ENCODE peak calls at places on chromosome 20, in six cellular contexts. X is activated effector memory CD4-positive, alpha-beta T cell treated with anti-CD3 and anti-CD28 coated beads, Interleukin-2, amount 50 U/mL, for 16 hours; V is occipital lobe; N is HT1080; L is hepatic stellate cell; Q is NCI-H510A treated with DMSO at 0.1 percent for 48 hours. T is an unnamed sample.

GRCh38 chr20:49541733-49542513 is 26.0 kb downstream of the PTGIS start:
- DNase-seq in Q (peak; percentile 29), X (peak; percentile 86), V (no peak), N (peak; percentile 56), L (peak; percentile 66), T (peak; percentile 53)

GRCh38 chr20:44204156-44204831 is 6.3 kb downstream of the OSER1 start:
- DNase-seq in Q (no peak), N (peak; percentile 93), L (peak; percentile 81), X (no peak), V (no peak), T (no peak)

GRCh38 chr20:63977392-63978276 is 1.8 kb downstream of the SAMD10 start:
- DNase-seq in N (peak; percentile 85), X (peak; percentile 84), L (no peak), Q (no peak), V (no peak), T (peak; percentile 54)

GRCh38 chr20:37202267-37202943 is 23.1 kb upstream of the MROH8 start:
- DNase-seq in N (peak; percentile 92), L (peak; percentile 85), V (no peak), X (no peak), Q (peak; percentile 24), T (no peak)

GRCh38 chr20:36377348-36378326 is 71.5 kb downstream of the DLGAP4 start:
- DNase-seq in X (no peak), L (no peak), Q (no peak), V (no peak), N (no peak), T (no peak)

GRCh38 chr20:5504061-5504739 is 187.4 kb upstream of the PROKR2 start:
- DNase-seq in Q (peak; percentile 34), L (peak; percentile 75), X (no peak), V (peak; percentile 67), N (no peak), T (no peak)

GRCh38 chr20:24948939-24949679 is at the start of gene CST7:
- DNase-seq in N (peak; percentile 73), X (peak; percentile 91), V (no peak), Q (no peak), L (no peak), T (peak; percentile 85)

GRCh38 chr20:35904982-35905663 is 49.2 kb downstream of the SCAND1 start:
- DNase-seq in Q (no peak), N (no peak), L (no peak), X (no peak), V (no peak), T (no peak)

GRCh38 chr20:4813076-4813838 is 91.5 kb downstream of the PRND start:
- DNase-seq in N (no peak), Q (no peak), X (peak; percentile 72), L (no peak), V (no peak), T (peak; percentile 32)

T was measured in activated CD4-positive, alpha-beta T cell treated with anti-CD3 and anti-CD28 coated beads for 4 hours.